ENCODE peak calls at places on chromosome 2, in eight cellular contexts. G, V, K, J, T, I, S and M are unnamed samples.

GRCh38 chr2:9944330-9944758 is 7.1 kb upstream of the GRHL1 start:
- DNase-seq in J (no peak), T (peak), I (no peak), K (no peak), G (no peak), S (no peak), V (no peak), M (no peak)

GRCh38 chr2:139162456-139162855 is 382.3 kb upstream of the NXPH2 start:
- DNase-seq in K (no peak), S (no peak), I (no peak), G (no peak), T (no peak), V (no peak), J (no peak), M (no peak)

GRCh38 chr2:1626271-1626681 is 118.0 kb downstream of the PXDN start:
- DNase-seq in K (no peak), I (no peak), V (no peak), T (no peak), G (peak), J (no peak), S (peak), M (no peak)

GRCh38 chr2:68039317-68039716 is 23.5 kb downstream of the C1D start:
- DNase-seq in I (no peak), V (no peak), K (no peak), G (no peak), S (no peak), J (no peak), T (no peak), M (no peak)

GRCh38 chr2:113240150-113240914 is 38.4 kb downstream of the PAX8 start:
- DNase-seq in S (peak), J (no peak), G (peak), K (no peak), V (peak), T (peak), I (no peak), M (no peak)

GRCh38 chr2:99545066-99545465 is 55.2 kb upstream of the REV1 start:
- DNase-seq in G (no peak), I (no peak), J (no peak), V (no peak), S (no peak), K (no peak), T (no peak), M (no peak)

GRCh38 chr2:138274421-138275291 is 226.9 kb upstream of the SPOPL start:
- DNase-seq in I (no peak), V (no peak), T (peak), K (no peak), S (no peak), G (peak), J (no peak), M (no peak)

GRCh38 chr2:217325251-217325650 is 465.4 kb upstream of the TNP1 start:
- DNase-seq in J (no peak), I (no peak), S (no peak), K (no peak), T (no peak), V (no peak), G (no peak), M (no peak)

GRCh38 chr2:120885311-120885710 is 149.6 kb downstream of the GLI2 start:
- DNase-seq in S (no peak), T (no peak), V (peak), K (no peak), J (no peak), G (no peak), I (no peak), M (no peak)

GRCh38 chr2:77034460-77034859 is 487.7 kb downstream of the LRRTM4 start:
- DNase-seq in T (no peak), S (no peak), V (no peak), I (no peak), G (peak), J (no peak), K (no peak), M (no peak)

GRCh38 chr2:54402350-54402749 is 53.8 kb upstream of the SPTBN1 start:
- DNase-seq in T (no peak), J (no peak), I (no peak), V (peak), S (no peak), G (peak), K (no peak), M (no peak)

GRCh38 chr2:56134861-56135260 is 48.9 kb upstream of the CCDC85A start:
- DNase-seq in V (no peak), J (no peak), G (no peak), T (no peak), K (no peak), I (no peak), S (no peak), M (no peak)

DNA sequence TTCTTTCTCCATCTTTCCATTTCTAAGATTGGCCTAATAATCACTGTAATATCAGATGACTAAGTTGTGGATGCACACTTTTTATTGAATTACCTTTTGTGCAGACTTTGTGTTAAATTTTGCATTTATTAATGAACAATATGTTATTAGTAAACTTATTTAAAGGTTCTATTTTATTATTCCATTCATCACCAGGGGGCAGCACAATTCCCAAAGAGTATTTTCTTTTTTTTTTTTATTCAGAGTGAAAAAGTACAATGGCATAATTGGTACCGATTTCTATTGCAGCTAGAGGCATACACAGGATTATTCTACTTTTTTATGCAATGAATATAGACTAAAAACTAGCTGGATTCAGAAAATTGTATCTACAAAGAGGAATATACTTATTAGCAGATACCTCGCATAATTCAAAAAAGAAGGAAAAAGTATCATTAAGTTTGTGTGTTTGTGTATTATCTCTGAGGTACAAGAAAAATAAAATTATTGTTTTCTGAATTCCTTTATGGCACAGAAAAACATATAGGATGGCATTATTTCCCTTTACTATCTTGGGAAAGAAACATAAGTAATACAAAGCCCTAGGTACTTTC is 390.6 kb downstream of the ERBB4 start:
- DNase-seq in K (peak), G (peak), V (no peak), J (no peak), T (no peak), S (no peak), I (peak), M (no peak)
- TF ChIP-seq CTCF in K (no peak), G (peak), V (peak), J (peak), T (peak), S (peak), I (peak), M (no peak)

DNA sequence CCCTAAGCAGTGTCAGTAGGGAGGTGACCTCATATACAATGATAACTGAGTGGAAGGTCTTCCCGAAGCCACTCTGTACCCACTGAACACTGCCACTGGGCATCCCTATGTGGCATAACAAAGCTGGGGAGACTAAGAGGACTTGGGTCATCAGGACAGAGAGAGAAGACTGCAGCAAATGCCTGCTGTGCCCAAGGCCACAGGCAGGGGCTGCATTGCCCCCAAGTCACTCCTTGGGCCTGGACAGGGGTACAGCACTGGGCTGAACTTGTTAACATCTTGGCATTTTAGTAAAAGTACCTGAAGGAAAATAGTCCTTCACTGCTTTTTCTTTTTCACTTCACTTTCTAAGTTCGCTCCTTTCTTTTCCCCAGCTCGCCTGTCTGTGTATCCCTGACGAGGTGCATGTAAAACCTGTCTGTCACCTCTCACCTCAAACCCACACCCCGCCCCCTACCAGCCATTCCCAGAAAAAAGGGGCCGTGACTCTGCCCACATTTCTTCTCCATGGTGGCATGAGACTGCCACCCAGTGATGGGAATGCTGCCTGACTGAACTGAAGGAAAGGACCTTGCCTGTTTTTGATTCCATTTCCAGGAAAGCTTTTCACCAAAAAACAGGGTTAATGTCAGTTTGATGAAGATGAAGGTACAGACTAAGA is 62.9 kb downstream of the MTHFD2 start:
- DNase-seq in I (peak), G (peak), K (no peak), V (peak), S (no peak), T (peak), J (peak), M (no peak)
- TF ChIP-seq CTCF in I (peak), G (peak), K (no peak), V (peak), S (peak), T (peak), J (peak), M (no peak)

GRCh38 chr2:189762229-189762550 is 402 bp downstream of the OSGEPL1 start:
- DNase-seq in G (no peak), J (no peak), K (no peak), S (no peak), V (no peak), T (no peak), I (no peak), M (no peak)

GRCh38 chr2:189763908-189764661 is 1.5 kb upstream of the OSGEPL1 start:
- DNase-seq in S (no peak), G (peak), I (no peak), T (no peak), J (no peak), K (no peak), V (no peak), M (no peak)

DNA sequence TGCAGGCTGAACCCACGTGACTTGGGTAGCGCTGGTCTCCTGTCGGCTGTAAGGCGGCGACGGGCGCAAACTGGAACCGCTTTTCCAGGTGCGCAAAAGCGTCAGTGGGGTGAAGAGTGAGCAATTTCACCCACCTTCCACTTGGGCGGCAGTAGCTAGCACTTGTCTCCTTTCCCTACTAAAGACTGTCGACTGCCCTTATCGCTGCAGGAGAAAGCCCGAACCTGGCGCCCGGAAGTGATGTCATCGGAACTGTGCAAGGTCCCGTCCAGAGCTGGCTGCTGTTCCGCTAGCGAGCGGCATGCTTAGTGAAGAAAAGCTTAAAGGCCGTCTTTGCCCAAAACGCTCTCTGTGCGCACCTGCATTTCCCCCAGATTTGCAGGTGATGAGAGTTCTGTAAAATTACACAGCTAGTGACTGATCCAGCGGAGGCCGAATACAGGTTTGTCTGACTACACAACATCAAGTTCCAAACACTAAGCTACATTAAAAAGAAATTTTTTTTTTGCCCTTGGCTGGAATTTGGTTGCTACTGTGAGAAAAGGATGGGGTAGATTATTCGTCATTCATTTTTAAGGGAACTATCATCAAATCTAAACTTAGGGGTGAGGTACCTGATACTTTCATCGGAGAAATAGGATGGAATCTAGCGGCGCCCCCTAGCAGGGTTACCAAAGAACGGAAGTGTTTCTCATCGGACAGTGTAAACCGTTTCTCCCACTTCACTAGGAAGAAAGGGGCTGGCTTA is at the start of gene OSGEPL1:
- DNase-seq in T (peak), S (peak), K (peak), J (peak), V (peak), G (peak), I (peak), M (peak)
- TF ChIP-seq CTCF in T (peak), S (peak), K (peak), J (no peak), V (peak), G (peak), I (peak), M (no peak)

GRCh38 chr2:12604248-12604801 is 112.4 kb upstream of the TRIB2 start:
- DNase-seq in G (no peak), S (no peak), J (no peak), T (no peak), I (no peak), V (no peak), K (no peak), M (no peak)

GRCh38 chr2:12605936-12606335 is 110.8 kb upstream of the TRIB2 start:
- DNase-seq in G (peak), T (no peak), J (no peak), K (no peak), S (no peak), I (no peak), V (no peak), M (no peak)

GRCh38 chr2:12607971-12608370 is 108.8 kb upstream of the TRIB2 start:
- DNase-seq in J (no peak), T (peak), G (peak), I (no peak), V (no peak), S (no peak), K (no peak), M (no peak)

GRCh38 chr2:12605366-12605765 is 111.4 kb upstream of the TRIB2 start:
- DNase-seq in I (no peak), S (no peak), G (no peak), K (no peak), T (no peak), V (no peak), J (no peak), M (no peak)

DNA sequence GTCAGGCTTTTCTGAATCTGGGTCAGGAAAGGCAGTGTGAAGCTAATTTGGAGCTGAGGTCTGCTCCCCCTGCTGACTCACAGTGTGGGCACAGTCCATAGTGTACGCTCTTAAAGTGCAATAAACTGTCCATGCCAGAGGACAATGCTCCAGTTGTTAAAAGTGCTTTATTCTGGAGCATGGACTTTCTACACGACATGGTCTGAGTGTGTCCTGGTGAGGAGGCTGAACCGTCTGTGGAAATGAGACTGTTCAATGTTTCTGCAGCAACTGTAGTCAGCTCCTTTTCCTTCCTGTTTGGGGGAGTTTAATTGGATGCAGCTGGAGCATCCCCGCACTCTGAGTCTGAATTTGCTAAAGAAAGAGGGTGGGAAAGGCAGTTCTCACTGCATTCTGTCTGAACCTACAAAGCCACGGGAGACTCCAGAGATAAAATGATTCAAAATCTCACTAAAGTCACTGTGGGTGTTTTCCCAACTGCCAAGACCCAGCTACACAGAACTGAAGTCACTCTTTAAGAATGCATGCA is 110.2 kb upstream of the TRIB2 start:
- DNase-seq in G (peak), V (no peak), I (peak), T (peak), J (no peak), K (no peak), S (no peak), M (no peak)
- TF ChIP-seq CTCF in G (peak), V (peak), I (peak), T (peak), J (no peak), K (no peak), S (no peak), M (no peak)

GRCh38 chr2:6791682-6792081 is 74.0 kb downstream of the CMPK2 start:
- DNase-seq in K (no peak), J (no peak), T (no peak), S (no peak), V (no peak), I (no peak), G (no peak), M (no peak)
- TF ChIP-seq CTCF in K (no peak), J (peak), T (no peak), S (no peak), V (no peak), I (peak), G (no peak), M (no peak)